ENCODE peak calls at places on chromosomes 6 and 20, in ten cellular contexts. One of them, this sample, is unnamed.

GRCh38 chr20:12411246-12411940 is 493.7 kb downstream of the BTBD3 start:
- DNase-seq in midbrain: no peak
- DNase-seq in tibial nerve: no peak
- DNase-seq in NCI-H510A treated with DMSO at 0.1 percent for 48 hours: no peak
- DNase-seq in upper lobe of right lung: no peak
- DNase-seq in epithelial cell of esophagus: no peak
- DNase-seq in OCI-M1: no peak
- DNase-seq in NCI-H2227 treated with DMSO at 0.1 percent for 48 hours: no peak
- DNase-seq in H4: no peak
- DNase-seq in uterus: no peak
- DNase-seq in this sample: no peak

GRCh38 chr6:84065718-84066290 is 32.2 kb downstream of the MRAP2 start:
- DNase-seq in midbrain: no peak
- DNase-seq in tibial nerve: no peak
- DNase-seq in NCI-H510A treated with DMSO at 0.1 percent for 48 hours: no peak
- DNase-seq in upper lobe of right lung: no peak
- DNase-seq in epithelial cell of esophagus: peak; percentile 97
- DNase-seq in OCI-M1: peak; percentile 87
- DNase-seq in NCI-H2227 treated with DMSO at 0.1 percent for 48 hours: no peak
- DNase-seq in H4: peak; percentile 31
- DNase-seq in uterus: no peak
- DNase-seq in this sample: peak; percentile 92

GRCh38 chr6:7138921-7139358 is 31.2 kb downstream of the RREB1 start:
- DNase-seq in midbrain: peak; percentile 10
- DNase-seq in tibial nerve: no peak
- DNase-seq in NCI-H510A treated with DMSO at 0.1 percent for 48 hours: peak; percentile 81
- DNase-seq in upper lobe of right lung: no peak
- DNase-seq in epithelial cell of esophagus: no peak
- DNase-seq in OCI-M1: no peak
- DNase-seq in NCI-H2227 treated with DMSO at 0.1 percent for 48 hours: no peak
- DNase-seq in H4: no peak
- DNase-seq in uterus: no peak
- DNase-seq in this sample: no peak

GRCh38 chr6:125558907-125559306 is 190.5 kb upstream of the HEY2 start:
- DNase-seq in midbrain: no peak
- DNase-seq in tibial nerve: no peak
- DNase-seq in NCI-H510A treated with DMSO at 0.1 percent for 48 hours: no peak
- DNase-seq in upper lobe of right lung: no peak
- DNase-seq in epithelial cell of esophagus: peak; percentile 56
- DNase-seq in OCI-M1: no peak
- DNase-seq in NCI-H2227 treated with DMSO at 0.1 percent for 48 hours: no peak
- DNase-seq in H4: no peak
- DNase-seq in uterus: no peak
- DNase-seq in this sample: no peak

GRCh38 chr6:17589402-17590116 is 10.5 kb upstream of the FAM8A1 start:
- DNase-seq in midbrain: no peak
- DNase-seq in tibial nerve: no peak
- DNase-seq in NCI-H510A treated with DMSO at 0.1 percent for 48 hours: peak; percentile 78
- DNase-seq in upper lobe of right lung: no peak
- DNase-seq in epithelial cell of esophagus: peak; percentile 96
- DNase-seq in OCI-M1: no peak
- DNase-seq in NCI-H2227 treated with DMSO at 0.1 percent for 48 hours: no peak
- DNase-seq in H4: peak; percentile 84
- DNase-seq in uterus: no peak
- DNase-seq in this sample: peak; percentile 92

GRCh38 chr20:23162887-23163286 is 76.8 kb upstream of the CD93 start:
- DNase-seq in midbrain: no peak
- DNase-seq in tibial nerve: no peak
- DNase-seq in NCI-H510A treated with DMSO at 0.1 percent for 48 hours: no peak
- DNase-seq in upper lobe of right lung: no peak
- DNase-seq in epithelial cell of esophagus: no peak
- DNase-seq in OCI-M1: no peak
- DNase-seq in NCI-H2227 treated with DMSO at 0.1 percent for 48 hours: no peak
- DNase-seq in H4: no peak
- DNase-seq in uterus: no peak
- DNase-seq in this sample: no peak

GRCh38 chr6:22926613-22927348 is 357.4 kb downstream of the HDGFL1 start:
- DNase-seq in midbrain: no peak
- DNase-seq in tibial nerve: no peak
- DNase-seq in NCI-H510A treated with DMSO at 0.1 percent for 48 hours: peak; percentile 64
- DNase-seq in upper lobe of right lung: no peak
- DNase-seq in epithelial cell of esophagus: no peak
- DNase-seq in OCI-M1: no peak
- DNase-seq in NCI-H2227 treated with DMSO at 0.1 percent for 48 hours: no peak
- DNase-seq in H4: no peak
- DNase-seq in uterus: no peak
- DNase-seq in this sample: no peak

GRCh38 chr6:90284236-90284744 is 12.4 kb downstream of the BACH2 start:
- DNase-seq in midbrain: no peak
- DNase-seq in tibial nerve: no peak
- DNase-seq in NCI-H510A treated with DMSO at 0.1 percent for 48 hours: peak; percentile 3
- DNase-seq in upper lobe of right lung: no peak
- DNase-seq in epithelial cell of esophagus: peak; percentile 89
- DNase-seq in OCI-M1: peak; percentile 70
- DNase-seq in NCI-H2227 treated with DMSO at 0.1 percent for 48 hours: peak; percentile 39
- DNase-seq in H4: peak; percentile 88
- DNase-seq in uterus: peak; percentile 41
- DNase-seq in this sample: peak; percentile 89

GRCh38 chr6:148885154-148885870 is 138.5 kb downstream of the UST start:
- DNase-seq in midbrain: no peak
- DNase-seq in tibial nerve: no peak
- DNase-seq in NCI-H510A treated with DMSO at 0.1 percent for 48 hours: no peak
- DNase-seq in upper lobe of right lung: no peak
- DNase-seq in epithelial cell of esophagus: peak; percentile 39
- DNase-seq in OCI-M1: peak; percentile 31
- DNase-seq in NCI-H2227 treated with DMSO at 0.1 percent for 48 hours: peak; percentile 38
- DNase-seq in H4: no peak
- DNase-seq in uterus: no peak
- DNase-seq in this sample: peak; percentile 89

GRCh38 chr6:47420394-47421371 is 56.9 kb upstream of the CD2AP start:
- DNase-seq in midbrain: no peak
- DNase-seq in tibial nerve: no peak
- DNase-seq in NCI-H510A treated with DMSO at 0.1 percent for 48 hours: no peak
- DNase-seq in upper lobe of right lung: no peak
- DNase-seq in epithelial cell of esophagus: peak; percentile 19
- DNase-seq in OCI-M1: peak; percentile 98
- DNase-seq in NCI-H2227 treated with DMSO at 0.1 percent for 48 hours: no peak
- DNase-seq in H4: peak; percentile 31
- DNase-seq in uterus: no peak
- DNase-seq in this sample: no peak

GRCh38 chr6:126127662-126128061 is 141.3 kb downstream of the TRMT11 start:
- DNase-seq in midbrain: no peak
- DNase-seq in tibial nerve: no peak
- DNase-seq in NCI-H510A treated with DMSO at 0.1 percent for 48 hours: no peak
- DNase-seq in upper lobe of right lung: no peak
- DNase-seq in epithelial cell of esophagus: no peak
- DNase-seq in OCI-M1: peak; percentile 49
- DNase-seq in NCI-H2227 treated with DMSO at 0.1 percent for 48 hours: no peak
- DNase-seq in H4: no peak
- DNase-seq in uterus: no peak
- DNase-seq in this sample: no peak

GRCh38 chr20:7967199-7967844 is 27.1 kb upstream of the HAO1 start:
- DNase-seq in midbrain: no peak
- DNase-seq in tibial nerve: no peak
- DNase-seq in NCI-H510A treated with DMSO at 0.1 percent for 48 hours: no peak
- DNase-seq in upper lobe of right lung: no peak
- DNase-seq in epithelial cell of esophagus: peak; percentile 20
- DNase-seq in OCI-M1: no peak
- DNase-seq in NCI-H2227 treated with DMSO at 0.1 percent for 48 hours: no peak
- DNase-seq in H4: peak; percentile 68
- DNase-seq in uterus: no peak
- DNase-seq in this sample: peak; percentile 25

GRCh38 chr6:29924731-29925130 is 17.6 kb upstream of the HLA-A start:
- DNase-seq in midbrain: no peak
- DNase-seq in tibial nerve: no peak
- DNase-seq in NCI-H510A treated with DMSO at 0.1 percent for 48 hours: no peak
- DNase-seq in upper lobe of right lung: no peak
- DNase-seq in epithelial cell of esophagus: peak; percentile 85
- DNase-seq in OCI-M1: no peak
- DNase-seq in NCI-H2227 treated with DMSO at 0.1 percent for 48 hours: no peak
- DNase-seq in H4: no peak
- DNase-seq in uterus: no peak
- DNase-seq in this sample: no peak

GRCh38 chr6:2117447-2117846 is 128.0 kb downstream of the GMDS start:
- DNase-seq in midbrain: no peak
- DNase-seq in tibial nerve: no peak
- DNase-seq in NCI-H510A treated with DMSO at 0.1 percent for 48 hours: no peak
- DNase-seq in upper lobe of right lung: no peak
- DNase-seq in epithelial cell of esophagus: no peak
- DNase-seq in OCI-M1: no peak
- DNase-seq in NCI-H2227 treated with DMSO at 0.1 percent for 48 hours: no peak
- DNase-seq in H4: no peak
- DNase-seq in uterus: no peak
- DNase-seq in this sample: no peak

GRCh38 chr6:20117474-20117873 is 94.8 kb downstream of the MBOAT1 start:
- DNase-seq in midbrain: no peak
- DNase-seq in tibial nerve: no peak
- DNase-seq in NCI-H510A treated with DMSO at 0.1 percent for 48 hours: no peak
- DNase-seq in upper lobe of right lung: no peak
- DNase-seq in epithelial cell of esophagus: peak; percentile 77
- DNase-seq in OCI-M1: no peak
- DNase-seq in NCI-H2227 treated with DMSO at 0.1 percent for 48 hours: no peak
- DNase-seq in H4: no peak
- DNase-seq in uterus: no peak
- DNase-seq in this sample: no peak

GRCh38 chr20:63057133-63058117 is 50.7 kb upstream of the BHLHE23 start:
- DNase-seq in midbrain: no peak
- DNase-seq in tibial nerve: no peak
- DNase-seq in NCI-H510A treated with DMSO at 0.1 percent for 48 hours: no peak
- DNase-seq in upper lobe of right lung: peak; percentile 3
- DNase-seq in epithelial cell of esophagus: peak; percentile 12
- DNase-seq in OCI-M1: no peak
- DNase-seq in NCI-H2227 treated with DMSO at 0.1 percent for 48 hours: no peak
- DNase-seq in H4: no peak
- DNase-seq in uterus: no peak
- DNase-seq in this sample: peak; percentile 45

GRCh38 chr6:136351518-136352106 is 62.0 kb upstream of the BCLAF1 start:
- DNase-seq in midbrain: peak; percentile 25
- DNase-seq in tibial nerve: no peak
- DNase-seq in NCI-H510A treated with DMSO at 0.1 percent for 48 hours: peak; percentile 6
- DNase-seq in upper lobe of right lung: no peak
- DNase-seq in epithelial cell of esophagus: no peak
- DNase-seq in OCI-M1: no peak
- DNase-seq in NCI-H2227 treated with DMSO at 0.1 percent for 48 hours: peak; percentile 6
- DNase-seq in H4: no peak
- DNase-seq in uterus: no peak
- DNase-seq in this sample: no peak

This sample was measured in osteoblast.